ENCODE peak calls at places on chromosome 22, in four cellular contexts. K is activated CD4-positive, alpha-beta T cell treated with anti-CD3 and anti-CD28 coated beads for 24 hours; M is ACHN; J is HT1080. L is an unnamed sample.

GRCh38 chr22:36116127-36116526 is 44.4 kb downstream of the APOL3 start:
- DNase-seq in K (no peak), M (no peak), J (no peak), L (peak; percentile 30)

GRCh38 chr22:27192135-27192900 is 534.9 kb downstream of the MIAT start:
- DNase-seq in K (no peak), M (no peak), J (no peak), L (peak; percentile 85)

GRCh38 chr22:27198518-27199035 is 541.2 kb downstream of the MIAT start:
- DNase-seq in K (no peak), M (no peak), J (no peak), L (no peak)

GRCh38 chr22:26357813-26358212 is 71.2 kb upstream of the ASPHD2 start:
- DNase-seq in K (no peak), M (no peak), J (no peak), L (no peak)

GRCh38 chr22:44393066-44393465 is 80.3 kb upstream of the SHISAL1 start:
- DNase-seq in K (no peak), M (no peak), J (no peak), L (peak; percentile 68)

GRCh38 chr22:28604961-28605360 is 74.7 kb downstream of the TTC28 start:
- DNase-seq in K (no peak), M (no peak), J (no peak), L (no peak)

GRCh38 chr22:28887725-28888459 is 4.5 kb downstream of the ZNRF3 start:
- DNase-seq in K (no peak), M (no peak), J (no peak), L (no peak)

GRCh38 chr22:32668254-32669094 is 133.0 kb upstream of the TIMP3 start:
- DNase-seq in K (no peak), M (no peak), J (no peak), L (no peak)

GRCh38 chr22:24423519-24424000 is 3.8 kb upstream of the ADORA2A start:
- DNase-seq in K (peak; percentile 52), M (peak; percentile 32), J (no peak), L (peak; percentile 99)

GRCh38 chr22:41992496-41992895 is 6.1 kb upstream of the WBP2NL start:
- DNase-seq in K (no peak), M (no peak), J (no peak), L (no peak)

GRCh38 chr22:17339095-17339693 is 30.1 kb upstream of the CECR2 start:
- DNase-seq in K (no peak), M (no peak), J (no peak), L (no peak)

GRCh38 chr22:19085233-19086043 is 36.8 kb downstream of the DGCR2 start:
- DNase-seq in K (no peak), M (peak; percentile 46), J (peak; percentile 55), L (peak; percentile 93)

GRCh38 chr22:21593406-21594232 is 26.1 kb downstream of the UBE2L3 start:
- DNase-seq in K (no peak), M (no peak), J (no peak), L (no peak)

GRCh38 chr22:49540084-49540483 is 287.6 kb downstream of the BRD1 start:
- DNase-seq in K (no peak), M (no peak), J (no peak), L (peak; percentile 61)

GRCh38 chr22:43755452-43755851 is 56.7 kb downstream of the EFCAB6 start:
- DNase-seq in K (no peak), M (no peak), J (no peak), L (no peak)

GRCh38 chr22:20405291-20405930 is 11.5 kb downstream of the ZNF74 start:
- DNase-seq in K (no peak), M (no peak), J (no peak), L (no peak)

GRCh38 chr22:46054878-46055158 is 77.9 kb upstream of the WNT7B start:
- DNase-seq in K (no peak), M (no peak), J (peak; percentile 10), L (peak; percentile 84)

GRCh38 chr22:41966607-41967240 is 2.5 kb upstream of the SEPTIN3 start:
- DNase-seq in K (peak; percentile 18), M (peak; percentile 87), J (peak; percentile 94), L (peak; percentile 98)

GRCh38 chr22:47307326-47307725 is 544.9 kb downstream of the TBC1D22A start:
- DNase-seq in K (no peak), M (no peak), J (peak; percentile 47), L (peak; percentile 68)

GRCh38 chr22:47587361-47587760 is 824.9 kb downstream of the TBC1D22A start:
- DNase-seq in K (no peak), M (no peak), J (no peak), L (no peak)

GRCh38 chr22:37560682-37561208 is 465 bp downstream of the CDC42EP1 start:
- DNase-seq in K (no peak), M (peak; percentile 65), J (peak; percentile 42), L (peak; percentile 92)

GRCh38 chr22:20052309-20053250 is 27.5 kb upstream of the DGCR8 start:
- DNase-seq in K (no peak), M (no peak), J (no peak), L (peak; percentile 71)

GRCh38 chr22:39220897-39221850 is 23.6 kb downstream of the PDGFB start:
- DNase-seq in K (no peak), M (no peak), J (no peak), L (peak; percentile 51)

GRCh38 chr22:39808087-39808486 is 85.5 kb downstream of the ENTHD1 start:
- DNase-seq in K (no peak), M (peak; percentile 35), J (peak; percentile 29), L (no peak)

GRCh38 chr22:20956258-20957117 is 10.6 kb upstream of the AIFM3 start:
- DNase-seq in K (no peak), M (peak; percentile 56), J (peak; percentile 26), L (peak; percentile 69)

GRCh38 chr22:50250555-50251471 is at the start of gene HDAC10:
- DNase-seq in K (peak; percentile 68), M (peak; percentile 83), J (peak; percentile 75), L (peak; percentile 100)

GRCh38 chr22:27336151-27337090 is 465.1 kb downstream of the MN1 start:
- DNase-seq in K (no peak), M (peak; percentile 52), J (no peak), L (no peak)

GRCh38 chr22:31923166-31923565 is 21.2 kb upstream of the YWHAH start:
- DNase-seq in K (no peak), M (no peak), J (peak; percentile 62), L (no peak)

GRCh38 chr22:24359452-24360120 is 67.8 kb upstream of the ADORA2A start:
- DNase-seq in K (no peak), M (no peak), J (no peak), L (no peak)

L was measured in osteoblast.